ENCODE peak calls at places on chromosome 7, in four cellular contexts. D is endodermal cell; X is stimulated activated CD4-positive, alpha-beta T cell treated with anti-CD3 and anti-CD28 coated beads, Interleukin-15, amount 100 ng/mL, for 24 hours; T is activated CD4-positive, alpha-beta T cell treated with anti-CD3 and anti-CD28 coated beads, Interleukin-2, amount 50 U/mL, for 1 hour. Z is an unnamed sample.

GRCh38 chr7:44284881-44285541 is 40.4 kb downstream of the CAMK2B start:
- DNase-seq in X (peak), D (peak), T (no peak), Z (peak)

GRCh38 chr7:44073664-44074348 is 8.4 kb upstream of the PGAM2 start:
- DNase-seq in D (peak), X (peak), T (no peak), Z (peak)

GRCh38 chr7:152423991-152424347 is 11.8 kb downstream of the KMT2C start:
- DNase-seq in X (no peak), D (no peak), T (no peak), Z (no peak)

GRCh38 chr7:50660040-50660829 is 95.0 kb upstream of the DDC start:
- DNase-seq in X (peak), D (peak), T (peak), Z (peak)

GRCh38 chr7:151013728-151014497 is 10.4 kb downstream of the ATG9B start:
- DNase-seq in T (peak), X (peak), D (peak), Z (peak)

GRCh38 chr7:158525648-158526484 is 61.8 kb downstream of the PTPRN2 start:
- DNase-seq in D (peak), X (no peak), T (no peak), Z (no peak)

GRCh38 chr7:108863221-108863848 is 293.7 kb downstream of the DNAJB9 start:
- DNase-seq in X (no peak), T (no peak), D (peak), Z (no peak)

GRCh38 chr7:124781907-124782306 is 16.3 kb upstream of the GPR37 start:
- DNase-seq in T (no peak), D (no peak), X (no peak), Z (no peak)

GRCh38 chr7:75809396-75809795 is 4.2 kb downstream of the CCL24 start:
- DNase-seq in X (no peak), T (no peak), D (no peak), Z (no peak)

GRCh38 chr7:2198760-2199159 is 34.0 kb downstream of the MAD1L1 start:
- DNase-seq in T (no peak), D (no peak), X (no peak), Z (peak)

GRCh38 chr7:129855234-129855673 is 97.5 kb downstream of the UBE2H start:
- DNase-seq in X (no peak), D (no peak), T (no peak), Z (no peak)

GRCh38 chr7:29228289-29229011 is 33.9 kb downstream of the CHN2 start:
- DNase-seq in X (no peak), T (no peak), D (no peak), Z (no peak)

GRCh38 chr7:6227294-6227846 is 45.1 kb downstream of the CYTH3 start:
- DNase-seq in X (no peak), D (no peak), T (no peak), Z (no peak)

GRCh38 chr7:44646176-44646920 is 39.9 kb downstream of the OGDH start:
- DNase-seq in D (peak), T (no peak), X (no peak), Z (peak)

GRCh38 chr7:55477781-55478374 is 94.4 kb downstream of the VOPP1 start:
- DNase-seq in D (peak), T (no peak), X (no peak), Z (peak)

GRCh38 chr7:108442039-108442568 is 14.1 kb downstream of the NRCAM start:
- DNase-seq in X (peak), T (no peak), D (no peak), Z (peak)